ENCODE peak calls at places on chromosomes 16 and 17, in seven cellular contexts. One of them, this sample, is unnamed.
A peak's percentile ranks its signal among the peaks of the same experiment; 100 is the strongest.

GRCh38 chr17:50893183-50893993 is 27.2 kb upstream of the TOB1 start:
- DNase-seq in BJ: no peak
- DNase-seq in neural crest cell: peak; percentile 25
- DNase-seq in brain microvascular endothelial cell: no peak
- DNase-seq in stomach: no peak
- DNase-seq in activated B cell treated with CpG ODN at 0.5 μM for 24 hours: no peak
- DNase-seq in esophagus muscularis mucosa: no peak
- DNase-seq in this sample: no peak

GRCh38 chr17:67613961-67614360 is 103.8 kb upstream of the NOL11 start:
- DNase-seq in stomach: no peak
- DNase-seq in BJ: no peak
- DNase-seq in brain microvascular endothelial cell: no peak
- DNase-seq in neural crest cell: no peak
- DNase-seq in esophagus muscularis mucosa: no peak
- DNase-seq in activated B cell treated with CpG ODN at 0.5 μM for 24 hours: no peak
- DNase-seq in this sample: no peak

GRCh38 chr17:82882715-82883446 is 43.1 kb upstream of the ZNF750 start:
- DNase-seq in activated B cell treated with CpG ODN at 0.5 μM for 24 hours: no peak
- DNase-seq in BJ: no peak
- DNase-seq in brain microvascular endothelial cell: no peak
- DNase-seq in neural crest cell: no peak
- DNase-seq in stomach: peak; percentile 90
- DNase-seq in esophagus muscularis mucosa: no peak
- DNase-seq in this sample: no peak

GRCh38 chr16:27175888-27176287 is 27.4 kb upstream of the KDM8 start:
- DNase-seq in stomach: no peak
- DNase-seq in esophagus muscularis mucosa: no peak
- DNase-seq in BJ: no peak
- DNase-seq in neural crest cell: no peak
- DNase-seq in activated B cell treated with CpG ODN at 0.5 μM for 24 hours: no peak
- DNase-seq in brain microvascular endothelial cell: no peak
- DNase-seq in this sample: no peak

GRCh38 chr17:16222406-16222805 is 5.4 kb downstream of the PIGL start:
- DNase-seq in esophagus muscularis mucosa: no peak
- DNase-seq in neural crest cell: no peak
- DNase-seq in brain microvascular endothelial cell: no peak
- DNase-seq in activated B cell treated with CpG ODN at 0.5 μM for 24 hours: no peak
- DNase-seq in stomach: no peak
- DNase-seq in BJ: no peak
- DNase-seq in this sample: no peak

GRCh38 chr17:63140255-63140654 is 174.2 kb downstream of the TANC2 start:
- DNase-seq in brain microvascular endothelial cell: peak; percentile 37
- DNase-seq in esophagus muscularis mucosa: no peak
- DNase-seq in neural crest cell: no peak
- DNase-seq in activated B cell treated with CpG ODN at 0.5 μM for 24 hours: no peak
- DNase-seq in stomach: no peak
- DNase-seq in BJ: no peak
- DNase-seq in this sample: no peak

GRCh38 chr16:35102780-35103403 is 1643.5 kb downstream of the TP53TG3F start:
- DNase-seq in BJ: no peak
- DNase-seq in stomach: no peak
- DNase-seq in brain microvascular endothelial cell: no peak
- DNase-seq in activated B cell treated with CpG ODN at 0.5 μM for 24 hours: no peak
- DNase-seq in neural crest cell: no peak
- DNase-seq in esophagus muscularis mucosa: no peak
- DNase-seq in this sample: no peak

GRCh38 chr16:21233045-21233520 is 416 bp upstream of the ANKS4B start:
- DNase-seq in brain microvascular endothelial cell: no peak
- DNase-seq in activated B cell treated with CpG ODN at 0.5 μM for 24 hours: no peak
- DNase-seq in esophagus muscularis mucosa: no peak
- DNase-seq in stomach: no peak
- DNase-seq in BJ: no peak
- DNase-seq in neural crest cell: no peak
- DNase-seq in this sample: no peak

GRCh38 chr17:28849281-28849680 is 5.5 kb upstream of the ERAL1 start:
- DNase-seq in stomach: no peak
- DNase-seq in brain microvascular endothelial cell: no peak
- DNase-seq in esophagus muscularis mucosa: no peak
- DNase-seq in neural crest cell: no peak
- DNase-seq in BJ: no peak
- DNase-seq in activated B cell treated with CpG ODN at 0.5 μM for 24 hours: no peak
- DNase-seq in this sample: no peak

GRCh38 chr17:27846042-27846655 is 45.8 kb upstream of the NOS2 start:
- DNase-seq in stomach: no peak
- DNase-seq in esophagus muscularis mucosa: no peak
- DNase-seq in brain microvascular endothelial cell: no peak
- DNase-seq in activated B cell treated with CpG ODN at 0.5 μM for 24 hours: no peak
- DNase-seq in BJ: no peak
- DNase-seq in neural crest cell: no peak
- DNase-seq in this sample: no peak

GRCh38 chr16:79400462-79401149 is 199.9 kb downstream of the MAF start:
- DNase-seq in stomach: peak; percentile 72
- DNase-seq in esophagus muscularis mucosa: no peak
- DNase-seq in BJ: no peak
- DNase-seq in brain microvascular endothelial cell: no peak
- DNase-seq in neural crest cell: no peak
- DNase-seq in activated B cell treated with CpG ODN at 0.5 μM for 24 hours: no peak
- DNase-seq in this sample: no peak

GRCh38 chr16:23940111-23940510 is 104.3 kb downstream of the PRKCB start:
- DNase-seq in neural crest cell: no peak
- DNase-seq in esophagus muscularis mucosa: no peak
- DNase-seq in stomach: no peak
- DNase-seq in BJ: no peak
- DNase-seq in activated B cell treated with CpG ODN at 0.5 μM for 24 hours: no peak
- DNase-seq in brain microvascular endothelial cell: no peak
- DNase-seq in this sample: no peak

GRCh38 chr16:68328860-68329370 is 18.1 kb downstream of the PRMT7 start:
- DNase-seq in neural crest cell: no peak
- DNase-seq in brain microvascular endothelial cell: no peak
- DNase-seq in stomach: no peak
- DNase-seq in activated B cell treated with CpG ODN at 0.5 μM for 24 hours: no peak
- DNase-seq in esophagus muscularis mucosa: no peak
- DNase-seq in BJ: no peak
- DNase-seq in this sample: no peak
- TF ChIP-seq CTCF in neural crest cell: no peak
- TF ChIP-seq CTCF in brain microvascular endothelial cell: no peak
- TF ChIP-seq CTCF in stomach: no peak
- TF ChIP-seq CTCF in activated B cell treated with CpG ODN at 0.5 μM for 24 hours: peak; percentile 8
- TF ChIP-seq CTCF in esophagus muscularis mucosa: no peak
- TF ChIP-seq CTCF in BJ: no peak
- TF ChIP-seq CTCF in this sample: no peak

GRCh38 chr17:38851434-38851833 is 2.1 kb downstream of the RPL23 start:
- DNase-seq in neural crest cell: no peak
- DNase-seq in stomach: no peak
- DNase-seq in activated B cell treated with CpG ODN at 0.5 μM for 24 hours: no peak
- DNase-seq in brain microvascular endothelial cell: no peak
- DNase-seq in BJ: no peak
- DNase-seq in esophagus muscularis mucosa: no peak
- DNase-seq in this sample: no peak

GRCh38 chr17:38852771-38853291 is 690 bp downstream of the RPL23 start:
- DNase-seq in esophagus muscularis mucosa: no peak
- DNase-seq in brain microvascular endothelial cell: no peak
- DNase-seq in activated B cell treated with CpG ODN at 0.5 μM for 24 hours: no peak
- DNase-seq in neural crest cell: no peak
- DNase-seq in BJ: no peak
- DNase-seq in stomach: no peak
- DNase-seq in this sample: no peak

GRCh38 chr17:38848939-38849563 is 4.5 kb downstream of the RPL23 start:
- DNase-seq in neural crest cell: no peak
- DNase-seq in BJ: no peak
- DNase-seq in brain microvascular endothelial cell: no peak
- DNase-seq in stomach: no peak
- DNase-seq in esophagus muscularis mucosa: no peak
- DNase-seq in activated B cell treated with CpG ODN at 0.5 μM for 24 hours: no peak
- DNase-seq in this sample: no peak

GRCh38 chr17:38850374-38850773 is 3.1 kb downstream of the RPL23 start:
- DNase-seq in activated B cell treated with CpG ODN at 0.5 μM for 24 hours: no peak
- DNase-seq in neural crest cell: no peak
- DNase-seq in BJ: no peak
- DNase-seq in brain microvascular endothelial cell: no peak
- DNase-seq in stomach: no peak
- DNase-seq in esophagus muscularis mucosa: no peak
- DNase-seq in this sample: no peak

DNA sequence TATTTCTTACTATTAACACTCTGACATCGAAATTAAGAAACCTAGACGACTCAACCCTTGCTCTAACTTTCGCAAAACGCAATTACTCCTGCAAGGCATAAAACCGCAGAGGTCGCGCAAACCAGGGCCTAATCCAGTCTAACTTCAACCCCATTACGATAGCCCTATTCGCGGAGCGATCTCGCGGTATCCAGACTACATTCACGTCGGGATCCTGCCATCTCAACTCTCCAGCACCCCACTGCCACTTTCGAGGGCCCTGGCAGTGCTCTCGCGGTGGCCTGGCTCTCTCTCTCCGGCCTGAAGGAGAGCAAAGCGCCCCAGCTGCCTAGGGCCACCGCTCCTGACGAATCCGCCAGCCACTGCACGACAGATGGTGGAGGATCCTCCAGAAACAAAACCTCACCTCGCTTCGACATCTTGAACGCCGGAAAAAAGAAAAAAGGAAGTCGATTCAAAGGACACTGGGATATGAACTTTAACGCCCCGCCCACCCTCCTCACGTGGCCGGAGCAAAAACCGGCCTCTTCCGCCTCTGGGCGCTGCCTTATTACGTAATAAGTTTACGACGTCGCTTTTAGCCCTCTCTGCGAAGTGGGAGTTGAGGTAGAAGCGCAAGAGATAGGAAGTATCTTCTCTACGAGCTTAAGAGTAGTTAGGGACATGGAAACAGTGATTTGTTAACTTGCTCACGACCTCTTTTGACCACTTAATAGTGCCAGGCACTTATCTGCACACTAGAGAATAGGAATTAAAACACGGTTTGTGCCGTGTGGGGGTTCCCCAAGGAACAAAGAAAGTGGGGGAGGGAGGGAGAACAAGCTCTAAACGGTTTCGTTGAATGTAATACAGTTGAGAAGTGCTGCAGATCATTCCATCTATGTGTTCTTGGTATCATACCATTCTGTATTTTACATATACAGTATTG is at the start of gene RPL23:
- DNase-seq in activated B cell treated with CpG ODN at 0.5 μM for 24 hours: peak; percentile 79
- DNase-seq in BJ: peak; percentile 88
- DNase-seq in stomach: peak; percentile 96
- DNase-seq in neural crest cell: peak; percentile 83
- DNase-seq in brain microvascular endothelial cell: peak; percentile 95
- DNase-seq in esophagus muscularis mucosa: peak; percentile 99
- DNase-seq in this sample: peak; percentile 70
- TF ChIP-seq CTCF in activated B cell treated with CpG ODN at 0.5 μM for 24 hours: no peak
- TF ChIP-seq CTCF in BJ: no peak
- TF ChIP-seq CTCF in stomach: no peak
- TF ChIP-seq CTCF in neural crest cell: no peak
- TF ChIP-seq CTCF in brain microvascular endothelial cell: no peak
- TF ChIP-seq CTCF in esophagus muscularis mucosa: no peak
- TF ChIP-seq CTCF in this sample: no peak

GRCh38 chr17:1630662-1631061 is 2.0 kb upstream of the SLC43A2 start:
- DNase-seq in stomach: no peak
- DNase-seq in neural crest cell: no peak
- DNase-seq in activated B cell treated with CpG ODN at 0.5 μM for 24 hours: no peak
- DNase-seq in esophagus muscularis mucosa: no peak
- DNase-seq in brain microvascular endothelial cell: no peak
- DNase-seq in BJ: no peak
- DNase-seq in this sample: no peak

GRCh38 chr17:1629647-1630310 is 1.1 kb upstream of the SLC43A2 start:
- DNase-seq in BJ: no peak
- DNase-seq in neural crest cell: no peak
- DNase-seq in stomach: peak; percentile 84
- DNase-seq in esophagus muscularis mucosa: no peak
- DNase-seq in activated B cell treated with CpG ODN at 0.5 μM for 24 hours: peak; percentile 72
- DNase-seq in brain microvascular endothelial cell: no peak
- DNase-seq in this sample: no peak

GRCh38 chr17:1627219-1627986 is 1.2 kb downstream of the SLC43A2 start:
- DNase-seq in brain microvascular endothelial cell: no peak
- DNase-seq in esophagus muscularis mucosa: no peak
- DNase-seq in neural crest cell: no peak
- DNase-seq in activated B cell treated with CpG ODN at 0.5 μM for 24 hours: peak; percentile 46
- DNase-seq in stomach: no peak
- DNase-seq in BJ: no peak
- DNase-seq in this sample: no peak

GRCh38 chr17:1627987-1628855 is at the start of gene SLC43A2:
- DNase-seq in BJ: no peak
- DNase-seq in neural crest cell: peak; percentile 75
- DNase-seq in esophagus muscularis mucosa: no peak
- DNase-seq in stomach: peak; percentile 84
- DNase-seq in brain microvascular endothelial cell: peak; percentile 56
- DNase-seq in activated B cell treated with CpG ODN at 0.5 μM for 24 hours: peak; percentile 80
- DNase-seq in this sample: peak; percentile 91

DNA sequence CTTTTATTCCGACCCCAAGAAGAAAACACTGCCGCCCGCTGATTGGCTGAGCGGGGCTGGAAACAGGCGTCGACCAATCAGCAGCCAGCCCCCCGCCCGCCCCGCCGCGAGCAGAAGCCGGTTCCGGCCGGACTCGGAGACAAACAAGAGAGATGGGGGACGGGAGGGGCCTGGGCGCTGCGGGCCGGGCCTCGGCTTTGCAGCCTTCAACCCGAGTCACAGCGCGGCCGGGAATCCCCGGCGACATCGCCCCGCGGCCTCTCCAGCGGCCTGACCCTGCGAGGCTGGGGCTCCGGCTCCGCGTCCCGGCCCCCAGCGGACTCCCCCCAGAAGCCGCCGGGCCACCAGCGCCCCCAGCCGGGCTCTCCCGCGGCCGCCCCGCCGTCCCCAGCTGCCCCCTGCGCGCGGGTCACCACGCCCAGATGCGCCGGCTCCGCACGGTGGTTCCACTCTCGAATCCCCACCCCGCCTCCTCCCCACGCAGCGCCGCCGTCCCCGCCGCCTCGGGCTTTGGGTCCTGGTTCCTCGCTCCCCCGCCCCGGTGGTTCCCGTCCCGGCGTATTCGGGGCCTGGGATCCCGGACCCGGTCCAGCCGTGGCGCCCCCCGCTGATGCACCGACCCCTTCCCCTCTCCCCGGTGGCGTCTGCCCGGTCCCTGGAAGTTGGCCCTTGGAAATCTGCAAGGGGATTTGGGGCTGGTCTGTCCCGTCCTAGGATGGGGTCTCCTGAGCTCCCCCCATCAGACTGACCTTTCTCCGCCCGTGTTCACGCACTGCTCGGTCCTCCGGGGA is 417 bp upstream of the SLC43A2 start:
- DNase-seq in esophagus muscularis mucosa: peak; percentile 99
- DNase-seq in stomach: peak; percentile 95
- DNase-seq in brain microvascular endothelial cell: peak; percentile 93
- DNase-seq in activated B cell treated with CpG ODN at 0.5 μM for 24 hours: peak; percentile 85
- DNase-seq in BJ: peak; percentile 56
- DNase-seq in neural crest cell: peak; percentile 89
- DNase-seq in this sample: peak; percentile 95
- TF ChIP-seq CTCF in esophagus muscularis mucosa: peak; percentile 57
- TF ChIP-seq CTCF in stomach: peak; percentile 15
- TF ChIP-seq CTCF in brain microvascular endothelial cell: no peak
- TF ChIP-seq CTCF in activated B cell treated with CpG ODN at 0.5 μM for 24 hours: no peak
- TF ChIP-seq CTCF in BJ: no peak
- TF ChIP-seq CTCF in neural crest cell: peak; percentile 41
- TF ChIP-seq CTCF in this sample: no peak

DNA sequence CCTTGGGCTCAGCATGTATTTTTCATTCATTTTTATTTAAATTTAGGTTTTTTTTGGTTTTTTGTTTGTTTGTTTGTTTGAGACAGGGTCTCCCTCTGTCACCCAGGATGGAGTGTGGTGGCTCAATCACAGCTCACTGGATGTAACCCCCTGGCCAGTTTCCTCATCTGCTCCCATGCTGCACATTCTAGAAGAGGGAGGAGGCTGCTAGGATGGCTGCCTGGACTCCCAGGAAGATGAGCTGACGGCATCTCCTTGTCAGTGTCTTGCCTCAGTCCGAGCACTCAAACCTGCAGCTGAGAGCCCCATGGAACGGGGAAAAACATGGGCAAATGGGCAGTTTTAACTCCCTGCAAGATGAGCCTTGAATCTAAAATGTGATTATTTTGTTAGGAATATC is 7.5 kb downstream of the MEAK7 start:
- DNase-seq in stomach: no peak
- DNase-seq in BJ: no peak
- DNase-seq in esophagus muscularis mucosa: no peak
- DNase-seq in neural crest cell: no peak
- DNase-seq in brain microvascular endothelial cell: no peak
- DNase-seq in activated B cell treated with CpG ODN at 0.5 μM for 24 hours: no peak
- DNase-seq in this sample: no peak
- TF ChIP-seq CTCF in stomach: no peak
- TF ChIP-seq CTCF in BJ: no peak
- TF ChIP-seq CTCF in esophagus muscularis mucosa: no peak
- TF ChIP-seq CTCF in neural crest cell: no peak
- TF ChIP-seq CTCF in brain microvascular endothelial cell: no peak
- TF ChIP-seq CTCF in activated B cell treated with CpG ODN at 0.5 μM for 24 hours: no peak
- TF ChIP-seq CTCF in this sample: no peak